ENCODE peak calls at places on chromosomes 16 and 17, in eight cellular contexts. U is nephron progenitor cell; H is effector memory CD8-positive, alpha-beta T cell; B is cardiac septum; Z is CD8-positive, alpha-beta T cell; K is EL; S is dermis blood vessel endothelial cell; N is NCI-H774. X is an unnamed sample.
A peak's percentile ranks its signal among the peaks of the same experiment; 100 is the strongest.

GRCh38 chr16:35192993-35193392 is 1733.6 kb downstream of the TP53TG3F start:
- DNase-seq in S (no peak), U (no peak), H (no peak), K (no peak), B (no peak), N (no peak), Z (no peak), X (no peak)

GRCh38 chr17:61174310-61174709 is 225.3 kb upstream of the TBX2 start:
- DNase-seq in Z (no peak), K (no peak), H (no peak), N (no peak), B (no peak), S (no peak), U (no peak), X (no peak)

GRCh38 chr17:12624221-12624620 is 41.5 kb upstream of the MYOCD start:
- DNase-seq in N (no peak), Z (no peak), H (no peak), S (no peak), U (no peak), B (no peak), K (no peak), X (no peak)

GRCh38 chr16:49816782-49817370 is 39.0 kb downstream of the ZNF423 start:
- DNase-seq in H (no peak), N (no peak), U (no peak), S (no peak), K (no peak), Z (no peak), B (no peak), X (no peak)

GRCh38 chr17:27333410-27333980 is 39.6 kb downstream of the WSB1 start:
- DNase-seq in H (no peak), N (no peak), B (no peak), S (no peak), Z (peak; percentile 17), U (no peak), K (no peak), X (no peak)

GRCh38 chr17:41324180-41325075 is 8.9 kb upstream of the KRTAP17-1 start:
- DNase-seq in K (peak; percentile 21), Z (peak; percentile 22), N (peak; percentile 38), S (peak; percentile 12), B (no peak), U (no peak), H (no peak), X (peak; percentile 59)

GRCh38 chr16:28975158-28975603 is 603 bp downstream of the SPNS1 start:
- DNase-seq in N (no peak), Z (no peak), H (no peak), K (no peak), S (peak; percentile 17), U (peak; percentile 16), B (no peak), X (no peak)

GRCh38 chr17:77011173-77012011 is 129.4 kb upstream of the SEC14L1 start:
- DNase-seq in H (peak; percentile 59), Z (peak; percentile 56), N (peak; percentile 49), K (peak; percentile 53), S (peak; percentile 75), U (peak; percentile 46), B (no peak), X (peak; percentile 53)

GRCh38 chr17:34139996-34140395 is 115.1 kb upstream of the CCL2 start:
- DNase-seq in S (no peak), K (no peak), Z (no peak), N (no peak), H (no peak), U (no peak), B (no peak), X (no peak)

GRCh38 chr16:22352119-22352518 is 22.3 kb downstream of the CDR2 start:
- DNase-seq in Z (no peak), U (no peak), N (no peak), B (no peak), K (no peak), S (no peak), H (no peak), X (no peak)

GRCh38 chr17:10171581-10171981 is 26.8 kb downstream of the GAS7 start:
- DNase-seq in S (no peak), N (no peak), Z (no peak), H (no peak), K (no peak), U (no peak), B (no peak), X (no peak)

GRCh38 chr17:52823155-52823554 is 664.6 kb upstream of the CA10 start:
- DNase-seq in H (no peak), U (no peak), S (peak; percentile 49), Z (no peak), N (no peak), K (no peak), B (no peak), X (no peak)

GRCh38 chr17:44556114-44556853 is 1.0 kb upstream of the FZD2 start:
- DNase-seq in U (peak; percentile 66), N (peak; percentile 40), Z (peak; percentile 14), S (peak; percentile 48), B (no peak), K (peak; percentile 70), H (peak; percentile 10), X (peak; percentile 71)

GRCh38 chr17:20127660-20128413 is 118.7 kb downstream of the SPECC1 start:
- DNase-seq in K (peak; percentile 33), B (no peak), N (no peak), U (no peak), S (no peak), Z (no peak), H (no peak), X (no peak)